ENCODE peak calls at places on chromosome 16, in ten cellular contexts. Y is Caki2; Q is heart right ventricle; V is T-cell; S is GM19239; K is T-helper 1 cell; I is stimulated activated CD4-positive, alpha-beta T cell treated with anti-CD3 and anti-CD28 coated beads, Interleukin-2, amount 100 ng/mL, for 24 hours; H is activated gamma-delta T cell treated with anti-CD3 and anti-CD28 coated beads, Interleukin-2, amount 50 U/mL, for 16 hours; L is glomerular endothelial cell; Z is DMS153. W is an unnamed sample.

GRCh38 chr16:70433456-70434103 is 5.3 kb downstream of the ST3GAL2 start:
- DNase-seq in Y (no peak), V (no peak), H (no peak), K (no peak), L (peak; percentile 50), I (no peak), Q (peak; percentile 54), Z (no peak), S (no peak), W (peak; percentile 67)

GRCh38 chr16:17512636-17513220 is 42.0 kb upstream of the XYLT1 start:
- DNase-seq in I (no peak), Z (no peak), L (no peak), S (no peak), Q (no peak), Y (no peak), K (no peak), H (no peak), V (no peak), W (no peak)

GRCh38 chr16:86975445-86975844 is 341.7 kb downstream of the C16orf95 start:
- DNase-seq in I (no peak), Q (no peak), Z (no peak), S (no peak), V (no peak), Y (peak; percentile 86), K (no peak), H (no peak), L (peak; percentile 84), W (no peak)

GRCh38 chr16:71883193-71883848 is 661 bp downstream of the ZNF821 start:
- DNase-seq in Q (no peak), S (no peak), Z (no peak), L (no peak), H (peak; percentile 49), K (peak; percentile 9), Y (peak; percentile 41), I (peak; percentile 64), V (no peak), W (peak; percentile 52)

GRCh38 chr16:1435921-1436697 is 5.2 kb downstream of the PERCC1 start:
- DNase-seq in V (no peak), Z (no peak), S (no peak), K (no peak), I (no peak), L (no peak), Y (no peak), H (no peak), Q (no peak), W (no peak)

GRCh38 chr16:75351183-75351582 is 82.1 kb downstream of the CFDP1 start:
- DNase-seq in L (peak; percentile 77), Q (no peak), V (no peak), Y (no peak), K (no peak), Z (no peak), H (no peak), S (no peak), I (no peak), W (no peak)

GRCh38 chr16:84726670-84727467 is 27.1 kb downstream of the USP10 start:
- DNase-seq in L (no peak), I (no peak), Z (no peak), K (no peak), Y (no peak), S (no peak), Q (no peak), H (no peak), V (no peak), W (peak; percentile 41)

GRCh38 chr16:55572439-55572838 is 6.0 kb downstream of the CAPNS2 start:
- DNase-seq in I (no peak), K (no peak), Z (peak; percentile 65), V (no peak), L (no peak), H (no peak), Q (no peak), S (no peak), Y (no peak), W (no peak)

GRCh38 chr16:83903739-83904138 is 4.8 kb downstream of the MLYCD start:
- DNase-seq in Y (no peak), K (no peak), H (no peak), V (no peak), S (no peak), Z (peak; percentile 22), Q (peak; percentile 70), I (no peak), L (no peak), W (peak; percentile 75)

GRCh38 chr16:67560827-67561342 is 1.4 kb upstream of the CTCF start:
- DNase-seq in Z (no peak), S (no peak), V (no peak), I (no peak), Y (no peak), L (no peak), H (no peak), K (no peak), Q (no peak), W (no peak)

GRCh38 chr16:85446846-85447656 is 166.1 kb upstream of the GSE1 start:
- DNase-seq in V (no peak), H (no peak), Z (peak; percentile 42), I (no peak), L (no peak), Q (no peak), S (peak; percentile 73), K (no peak), Y (no peak), W (no peak)

GRCh38 chr16:79165541-79165940 is 435.0 kb downstream of the MAF start:
- DNase-seq in K (no peak), Z (peak; percentile 46), Y (no peak), L (no peak), S (no peak), H (no peak), Q (no peak), V (no peak), I (no peak), W (no peak)

GRCh38 chr16:73389075-73389474 is 341.1 kb upstream of the ZFHX3 start:
- DNase-seq in V (no peak), Y (no peak), S (no peak), Z (no peak), L (no peak), I (no peak), H (no peak), K (no peak), Q (no peak), W (no peak)

GRCh38 chr16:11396241-11397048 is 51.2 kb downstream of the RMI2 start:
- DNase-seq in V (peak; percentile 40), I (peak; percentile 79), Q (peak; percentile 70), K (peak; percentile 34), H (peak; percentile 54), Z (peak; percentile 44), Y (peak; percentile 65), S (peak; percentile 89), L (no peak), W (peak; percentile 75)

GRCh38 chr16:68737046-68737729 is at the start of gene CDH1:
- DNase-seq in H (no peak), L (no peak), K (peak; percentile 16), I (peak; percentile 44), V (peak; percentile 32), Q (peak; percentile 17), Z (peak; percentile 94), S (no peak), Y (no peak), W (no peak)

GRCh38 chr16:82150569-82150968 is 19.5 kb downstream of the MPHOSPH6 start:
- DNase-seq in K (no peak), Z (no peak), Y (no peak), V (no peak), S (no peak), Q (no peak), L (no peak), H (no peak), I (no peak), W (no peak)

GRCh38 chr16:15811778-15812750 is 44.8 kb downstream of the MYH11 start:
- DNase-seq in K (no peak), I (no peak), Y (no peak), S (no peak), Z (peak; percentile 39), L (no peak), H (no peak), V (no peak), Q (no peak), W (peak; percentile 42)

GRCh38 chr16:55567382-55567781 is 898 bp downstream of the CAPNS2 start:
- DNase-seq in Z (no peak), S (no peak), Y (no peak), V (no peak), K (no peak), Q (no peak), L (no peak), H (no peak), I (no peak), W (no peak)

GRCh38 chr16:73568769-73569168 is 520.8 kb upstream of the ZFHX3 start:
- DNase-seq in Y (no peak), Z (no peak), V (no peak), L (no peak), S (no peak), K (no peak), Q (no peak), H (no peak), I (no peak), W (no peak)

GRCh38 chr16:17171250-17172143 is 299.3 kb downstream of the XYLT1 start:
- DNase-seq in L (no peak), S (no peak), K (no peak), Q (no peak), Z (peak; percentile 61), I (no peak), H (no peak), Y (no peak), V (no peak), W (no peak)